ENCODE peak calls at places on chromosomes 2 and 18, in ten cellular contexts. One of them, this sample, is unnamed.

GRCh38 chr2:2325538-2325937 is 5.5 kb downstream of the MYT1L start:
- DNase-seq in lower leg skin: no peak
- DNase-seq in GM12865: no peak
- DNase-seq in AG04449: no peak
- DNase-seq in spleen: no peak
- DNase-seq in astrocyte of the spinal cord: no peak
- DNase-seq in pancreas: no peak
- DNase-seq in aorta: no peak
- DNase-seq in mammary epithelial cell: no peak
- DNase-seq in foreskin fibroblast: no peak
- DNase-seq in this sample: no peak

GRCh38 chr2:32668254-32668653 is 40.4 kb downstream of the TTC27 start:
- DNase-seq in spleen: no peak
- DNase-seq in astrocyte of the spinal cord: no peak
- DNase-seq in aorta: no peak
- DNase-seq in lower leg skin: no peak
- DNase-seq in pancreas: no peak
- DNase-seq in AG04449: no peak
- DNase-seq in mammary epithelial cell: no peak
- DNase-seq in foreskin fibroblast: no peak
- DNase-seq in GM12865: no peak
- DNase-seq in this sample: no peak

GRCh38 chr18:35635171-35635570 is 53.6 kb downstream of the GALNT1 start:
- DNase-seq in astrocyte of the spinal cord: peak
- DNase-seq in GM12865: no peak
- DNase-seq in pancreas: no peak
- DNase-seq in AG04449: no peak
- DNase-seq in lower leg skin: no peak
- DNase-seq in mammary epithelial cell: peak
- DNase-seq in spleen: no peak
- DNase-seq in foreskin fibroblast: peak
- DNase-seq in aorta: no peak
- DNase-seq in this sample: peak

GRCh38 chr2:20012282-20013060 is at the start of gene MATN3:
- DNase-seq in foreskin fibroblast: peak
- DNase-seq in aorta: peak
- DNase-seq in lower leg skin: no peak
- DNase-seq in AG04449: no peak
- DNase-seq in GM12865: no peak
- DNase-seq in spleen: peak
- DNase-seq in mammary epithelial cell: no peak
- DNase-seq in pancreas: peak
- DNase-seq in astrocyte of the spinal cord: peak
- DNase-seq in this sample: no peak

GRCh38 chr18:7789853-7790552 is 222.9 kb downstream of the PTPRM start:
- DNase-seq in mammary epithelial cell: peak
- DNase-seq in GM12865: no peak
- DNase-seq in spleen: no peak
- DNase-seq in foreskin fibroblast: peak
- DNase-seq in astrocyte of the spinal cord: peak
- DNase-seq in aorta: no peak
- DNase-seq in pancreas: no peak
- DNase-seq in AG04449: no peak
- DNase-seq in lower leg skin: no peak
- DNase-seq in this sample: no peak

GRCh38 chr18:79613186-79613931 is 66.2 kb upstream of the CTDP1 start:
- DNase-seq in AG04449: no peak
- DNase-seq in spleen: peak
- DNase-seq in pancreas: peak
- DNase-seq in mammary epithelial cell: no peak
- DNase-seq in lower leg skin: no peak
- DNase-seq in aorta: no peak
- DNase-seq in foreskin fibroblast: no peak
- DNase-seq in GM12865: no peak
- DNase-seq in astrocyte of the spinal cord: no peak
- DNase-seq in this sample: no peak

GRCh38 chr2:8774371-8774770 is 63.0 kb downstream of the KIDINS220 start:
- DNase-seq in lower leg skin: no peak
- DNase-seq in spleen: no peak
- DNase-seq in AG04449: no peak
- DNase-seq in pancreas: no peak
- DNase-seq in aorta: no peak
- DNase-seq in GM12865: no peak
- DNase-seq in mammary epithelial cell: no peak
- DNase-seq in foreskin fibroblast: no peak
- DNase-seq in astrocyte of the spinal cord: no peak
- DNase-seq in this sample: no peak

GRCh38 chr2:147782521-147782920 is 62.3 kb upstream of the ACVR2A start:
- DNase-seq in foreskin fibroblast: peak
- DNase-seq in spleen: no peak
- DNase-seq in pancreas: no peak
- DNase-seq in lower leg skin: no peak
- DNase-seq in aorta: no peak
- DNase-seq in astrocyte of the spinal cord: peak
- DNase-seq in AG04449: no peak
- DNase-seq in mammary epithelial cell: peak
- DNase-seq in GM12865: no peak
- DNase-seq in this sample: peak

GRCh38 chr2:37585295-37585908 is 86.0 kb downstream of the CDC42EP3 start:
- DNase-seq in AG04449: no peak
- DNase-seq in GM12865: peak
- DNase-seq in aorta: no peak
- DNase-seq in astrocyte of the spinal cord: no peak
- DNase-seq in mammary epithelial cell: peak
- DNase-seq in spleen: no peak
- DNase-seq in lower leg skin: no peak
- DNase-seq in pancreas: peak
- DNase-seq in foreskin fibroblast: no peak
- DNase-seq in this sample: no peak

GRCh38 chr2:98726172-98726725 is 4.7 kb downstream of the MGAT4A start:
- DNase-seq in aorta: no peak
- DNase-seq in astrocyte of the spinal cord: no peak
- DNase-seq in mammary epithelial cell: no peak
- DNase-seq in spleen: no peak
- DNase-seq in AG04449: no peak
- DNase-seq in pancreas: no peak
- DNase-seq in lower leg skin: no peak
- DNase-seq in foreskin fibroblast: no peak
- DNase-seq in GM12865: no peak
- DNase-seq in this sample: no peak

GRCh38 chr2:112623913-112624777 is 21.6 kb upstream of the SLC20A1 start:
- DNase-seq in foreskin fibroblast: peak
- DNase-seq in aorta: peak
- DNase-seq in pancreas: peak
- DNase-seq in spleen: no peak
- DNase-seq in AG04449: no peak
- DNase-seq in mammary epithelial cell: peak
- DNase-seq in lower leg skin: peak
- DNase-seq in astrocyte of the spinal cord: peak
- DNase-seq in GM12865: peak
- DNase-seq in this sample: peak

GRCh38 chr2:8324164-8324848 is 357.6 kb upstream of the ID2 start:
- DNase-seq in lower leg skin: no peak
- DNase-seq in mammary epithelial cell: no peak
- DNase-seq in astrocyte of the spinal cord: no peak
- DNase-seq in foreskin fibroblast: no peak
- DNase-seq in aorta: no peak
- DNase-seq in pancreas: no peak
- DNase-seq in spleen: no peak
- DNase-seq in GM12865: no peak
- DNase-seq in AG04449: no peak
- DNase-seq in this sample: no peak

GRCh38 chr18:59383831-59384230 is 24.8 kb upstream of the LMAN1 start:
- DNase-seq in mammary epithelial cell: no peak
- DNase-seq in GM12865: no peak
- DNase-seq in astrocyte of the spinal cord: no peak
- DNase-seq in spleen: no peak
- DNase-seq in pancreas: no peak
- DNase-seq in aorta: no peak
- DNase-seq in lower leg skin: no peak
- DNase-seq in foreskin fibroblast: no peak
- DNase-seq in AG04449: no peak
- DNase-seq in this sample: no peak

GRCh38 chr2:225288986-225289385 is 110.5 kb upstream of the NYAP2 start:
- DNase-seq in lower leg skin: no peak
- DNase-seq in spleen: no peak
- DNase-seq in foreskin fibroblast: no peak
- DNase-seq in mammary epithelial cell: no peak
- DNase-seq in aorta: no peak
- DNase-seq in AG04449: no peak
- DNase-seq in pancreas: no peak
- DNase-seq in GM12865: no peak
- DNase-seq in astrocyte of the spinal cord: no peak
- DNase-seq in this sample: no peak

GRCh38 chr2:95025406-95026319 is at the start of gene MAL:
- DNase-seq in GM12865: peak
- DNase-seq in AG04449: no peak
- DNase-seq in pancreas: no peak
- DNase-seq in aorta: no peak
- DNase-seq in foreskin fibroblast: no peak
- DNase-seq in astrocyte of the spinal cord: no peak
- DNase-seq in mammary epithelial cell: peak
- DNase-seq in spleen: no peak
- DNase-seq in lower leg skin: no peak
- DNase-seq in this sample: no peak

GRCh38 chr2:73418343-73418742 is 32.7 kb downstream of the ALMS1 start:
- DNase-seq in foreskin fibroblast: peak
- DNase-seq in GM12865: no peak
- DNase-seq in aorta: peak
- DNase-seq in astrocyte of the spinal cord: peak
- DNase-seq in pancreas: peak
- DNase-seq in lower leg skin: peak
- DNase-seq in AG04449: peak
- DNase-seq in spleen: no peak
- DNase-seq in mammary epithelial cell: peak
- DNase-seq in this sample: peak

GRCh38 chr18:21210278-21210677 is 31.8 kb upstream of the GREB1L start:
- DNase-seq in AG04449: no peak
- DNase-seq in lower leg skin: no peak
- DNase-seq in spleen: no peak
- DNase-seq in pancreas: no peak
- DNase-seq in aorta: no peak
- DNase-seq in GM12865: no peak
- DNase-seq in mammary epithelial cell: no peak
- DNase-seq in astrocyte of the spinal cord: no peak
- DNase-seq in foreskin fibroblast: no peak
- DNase-seq in this sample: no peak

GRCh38 chr2:43136011-43136799 is 90.2 kb downstream of the ZFP36L2 start:
- DNase-seq in foreskin fibroblast: no peak
- DNase-seq in aorta: no peak
- DNase-seq in mammary epithelial cell: no peak
- DNase-seq in pancreas: no peak
- DNase-seq in lower leg skin: no peak
- DNase-seq in AG04449: no peak
- DNase-seq in astrocyte of the spinal cord: no peak
- DNase-seq in spleen: peak
- DNase-seq in GM12865: no peak
- DNase-seq in this sample: no peak
- H3K4me3 ChIP-seq in foreskin fibroblast: no peak
- H3K4me3 ChIP-seq in aorta: no peak
- H3K4me3 ChIP-seq in mammary epithelial cell: no peak
- H3K4me3 ChIP-seq in pancreas: no peak
- H3K4me3 ChIP-seq in lower leg skin: no peak
- H3K4me3 ChIP-seq in AG04449: no peak
- H3K4me3 ChIP-seq in astrocyte of the spinal cord: no peak
- H3K4me3 ChIP-seq in spleen: no peak
- H3K4me3 ChIP-seq in GM12865: no peak
- H3K4me3 ChIP-seq in this sample: no peak

GRCh38 chr2:127485694-127486071 is 40.6 kb downstream of the IWS1 start:
- DNase-seq in astrocyte of the spinal cord: no peak
- DNase-seq in mammary epithelial cell: no peak
- DNase-seq in aorta: no peak
- DNase-seq in AG04449: no peak
- DNase-seq in pancreas: no peak
- DNase-seq in spleen: no peak
- DNase-seq in GM12865: no peak
- DNase-seq in lower leg skin: no peak
- DNase-seq in foreskin fibroblast: no peak
- DNase-seq in this sample: no peak
- H3K4me3 ChIP-seq in astrocyte of the spinal cord: no peak
- H3K4me3 ChIP-seq in mammary epithelial cell: no peak
- H3K4me3 ChIP-seq in aorta: no peak
- H3K4me3 ChIP-seq in AG04449: no peak
- H3K4me3 ChIP-seq in pancreas: no peak
- H3K4me3 ChIP-seq in spleen: no peak
- H3K4me3 ChIP-seq in GM12865: no peak
- H3K4me3 ChIP-seq in lower leg skin: no peak
- H3K4me3 ChIP-seq in foreskin fibroblast: no peak
- H3K4me3 ChIP-seq in this sample: no peak

DNA sequence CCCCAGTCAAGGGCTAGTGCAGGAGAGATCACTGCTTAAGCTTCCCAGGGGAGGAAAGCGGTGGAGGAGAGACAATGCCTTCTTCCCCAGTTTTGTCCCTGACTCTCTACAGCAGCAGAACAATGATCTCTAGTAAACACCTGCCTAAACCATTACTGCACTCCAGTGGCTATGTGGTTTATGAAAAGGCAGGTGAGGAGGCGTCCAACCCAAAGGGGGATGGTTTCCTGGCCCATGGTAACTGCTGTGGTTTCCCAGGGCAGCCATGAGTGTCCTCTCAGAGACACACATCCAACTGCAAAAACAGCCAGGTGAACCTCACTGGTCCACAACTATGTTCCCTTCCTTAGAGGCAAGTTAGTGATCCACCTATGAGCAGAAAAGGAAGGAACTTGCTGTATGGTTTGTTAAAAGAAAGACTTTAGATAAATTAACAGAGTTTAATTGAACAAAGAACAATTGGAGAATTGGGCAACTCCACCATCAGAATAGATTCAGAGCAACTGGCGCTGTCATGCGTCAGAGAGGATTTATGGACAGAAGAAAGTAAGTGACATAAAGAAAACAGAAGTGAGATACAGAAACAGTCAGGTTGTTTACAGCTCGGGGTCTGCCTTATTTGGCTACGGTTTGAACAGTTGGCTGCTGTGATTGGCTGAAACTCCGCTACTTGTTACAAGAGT is 4.8 kb upstream of the TTC39C start:
- DNase-seq in foreskin fibroblast: no peak
- DNase-seq in mammary epithelial cell: peak
- DNase-seq in astrocyte of the spinal cord: no peak
- DNase-seq in lower leg skin: no peak
- DNase-seq in AG04449: no peak
- DNase-seq in spleen: no peak
- DNase-seq in GM12865: peak
- DNase-seq in aorta: no peak
- DNase-seq in pancreas: no peak
- DNase-seq in this sample: no peak
- H3K4me3 ChIP-seq in foreskin fibroblast: no peak
- H3K4me3 ChIP-seq in mammary epithelial cell: no peak
- H3K4me3 ChIP-seq in astrocyte of the spinal cord: no peak
- H3K4me3 ChIP-seq in lower leg skin: no peak
- H3K4me3 ChIP-seq in AG04449: no peak
- H3K4me3 ChIP-seq in spleen: no peak
- H3K4me3 ChIP-seq in GM12865: no peak
- H3K4me3 ChIP-seq in aorta: no peak
- H3K4me3 ChIP-seq in pancreas: no peak
- H3K4me3 ChIP-seq in this sample: no peak

DNA sequence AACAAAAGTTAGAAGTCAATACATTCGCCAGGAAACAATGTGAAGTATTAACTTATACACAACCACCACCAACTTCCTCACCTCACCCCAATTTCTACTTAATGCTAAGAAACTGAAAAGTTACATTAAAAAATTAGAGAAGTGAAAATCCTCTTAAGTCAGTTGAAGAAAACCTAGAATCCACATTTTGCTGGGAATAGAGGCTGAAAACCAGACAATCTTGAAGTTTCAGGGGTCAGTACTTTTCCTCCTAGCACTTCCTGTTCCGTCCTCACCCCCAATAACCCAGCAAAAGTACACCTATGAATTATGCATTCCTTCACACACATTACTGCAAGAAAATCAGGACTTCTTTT is 6.3 kb downstream of the YES1 start:
- DNase-seq in foreskin fibroblast: no peak
- DNase-seq in mammary epithelial cell: no peak
- DNase-seq in GM12865: peak
- DNase-seq in astrocyte of the spinal cord: no peak
- DNase-seq in pancreas: no peak
- DNase-seq in lower leg skin: no peak
- DNase-seq in AG04449: no peak
- DNase-seq in spleen: no peak
- DNase-seq in aorta: no peak
- DNase-seq in this sample: no peak
- H3K4me3 ChIP-seq in foreskin fibroblast: no peak
- H3K4me3 ChIP-seq in mammary epithelial cell: no peak
- H3K4me3 ChIP-seq in GM12865: peak
- H3K4me3 ChIP-seq in astrocyte of the spinal cord: no peak
- H3K4me3 ChIP-seq in pancreas: no peak
- H3K4me3 ChIP-seq in lower leg skin: no peak
- H3K4me3 ChIP-seq in AG04449: no peak
- H3K4me3 ChIP-seq in spleen: no peak
- H3K4me3 ChIP-seq in aorta: no peak
- H3K4me3 ChIP-seq in this sample: no peak

This sample was measured in skeletal muscle cell.